ENCODE peak calls at places on chromosome 14, in seven cellular contexts. One of them, this sample, is unnamed.
A peak's percentile ranks its signal among the peaks of the same experiment; 100 is the strongest.

GRCh38 chr14:60657609-60657983 is 8.3 kb upstream of the SIX1 start:
- DNase-seq in stomach: no peak
- DNase-seq in cardiac muscle cell: no peak
- DNase-seq in body of pancreas: no peak
- DNase-seq in uterus: no peak
- DNase-seq in IMR-90: no peak
- DNase-seq in tibial artery: no peak
- DNase-seq in this sample: no peak

GRCh38 chr14:105473033-105473676 is 1.5 kb upstream of the CRIP2 start:
- DNase-seq in stomach: no peak
- DNase-seq in cardiac muscle cell: no peak
- DNase-seq in body of pancreas: no peak
- DNase-seq in uterus: no peak
- DNase-seq in IMR-90: no peak
- DNase-seq in tibial artery: peak; percentile 93
- DNase-seq in this sample: no peak

GRCh38 chr14:35867280-35867629 is 41.1 kb downstream of the BRMS1L start:
- DNase-seq in stomach: no peak
- DNase-seq in cardiac muscle cell: no peak
- DNase-seq in body of pancreas: no peak
- DNase-seq in uterus: no peak
- DNase-seq in IMR-90: peak; percentile 5
- DNase-seq in tibial artery: no peak
- DNase-seq in this sample: no peak

GRCh38 chr14:104881369-104881979 is 16.4 kb downstream of the CEP170B start:
- DNase-seq in stomach: no peak
- DNase-seq in cardiac muscle cell: peak; percentile 87
- DNase-seq in body of pancreas: no peak
- DNase-seq in uterus: no peak
- DNase-seq in IMR-90: no peak
- DNase-seq in tibial artery: no peak
- DNase-seq in this sample: no peak

GRCh38 chr14:32473476-32473875 is 144.4 kb downstream of the AKAP6 start:
- DNase-seq in stomach: no peak
- DNase-seq in cardiac muscle cell: no peak
- DNase-seq in body of pancreas: peak; percentile 31
- DNase-seq in uterus: peak; percentile 25
- DNase-seq in IMR-90: no peak
- DNase-seq in tibial artery: no peak
- DNase-seq in this sample: peak; percentile 53

GRCh38 chr14:78403278-78403815 is 233.2 kb downstream of the NRXN3 start:
- DNase-seq in stomach: no peak
- DNase-seq in cardiac muscle cell: no peak
- DNase-seq in body of pancreas: no peak
- DNase-seq in uterus: no peak
- DNase-seq in IMR-90: no peak
- DNase-seq in tibial artery: no peak
- DNase-seq in this sample: peak; percentile 86

GRCh38 chr14:67519406-67519805 is 13.7 kb upstream of the PLEKHH1 start:
- DNase-seq in stomach: no peak
- DNase-seq in cardiac muscle cell: no peak
- DNase-seq in body of pancreas: no peak
- DNase-seq in uterus: no peak
- DNase-seq in IMR-90: no peak
- DNase-seq in tibial artery: no peak
- DNase-seq in this sample: no peak

GRCh38 chr14:103973354-103973753 is 31.0 kb upstream of the RD3L start:
- DNase-seq in stomach: no peak
- DNase-seq in cardiac muscle cell: peak; percentile 46
- DNase-seq in body of pancreas: no peak
- DNase-seq in uterus: no peak
- DNase-seq in IMR-90: no peak
- DNase-seq in tibial artery: no peak
- DNase-seq in this sample: no peak

GRCh38 chr14:61420326-61420725 is 98.9 kb downstream of the PRKCH start:
- DNase-seq in stomach: no peak
- DNase-seq in cardiac muscle cell: no peak
- DNase-seq in body of pancreas: no peak
- DNase-seq in uterus: no peak
- DNase-seq in IMR-90: peak; percentile 5
- DNase-seq in tibial artery: no peak
- DNase-seq in this sample: peak; percentile 37

GRCh38 chr14:25050494-25051170 is 685 bp upstream of the STXBP6 start:
- DNase-seq in stomach: no peak
- DNase-seq in cardiac muscle cell: peak; percentile 23
- DNase-seq in body of pancreas: no peak
- DNase-seq in uterus: no peak
- DNase-seq in IMR-90: peak; percentile 82
- DNase-seq in tibial artery: no peak
- DNase-seq in this sample: no peak

GRCh38 chr14:79204591-79204990 is 1006.7 kb downstream of the DIO2 start:
- DNase-seq in stomach: no peak
- DNase-seq in cardiac muscle cell: no peak
- DNase-seq in body of pancreas: no peak
- DNase-seq in uterus: no peak
- DNase-seq in IMR-90: no peak
- DNase-seq in tibial artery: no peak
- DNase-seq in this sample: no peak

GRCh38 chr14:22281322-22281977 is 307.6 kb downstream of the DAD1 start:
- DNase-seq in stomach: no peak
- DNase-seq in cardiac muscle cell: no peak
- DNase-seq in body of pancreas: no peak
- DNase-seq in uterus: no peak
- DNase-seq in IMR-90: no peak
- DNase-seq in tibial artery: no peak
- DNase-seq in this sample: no peak

DNA sequence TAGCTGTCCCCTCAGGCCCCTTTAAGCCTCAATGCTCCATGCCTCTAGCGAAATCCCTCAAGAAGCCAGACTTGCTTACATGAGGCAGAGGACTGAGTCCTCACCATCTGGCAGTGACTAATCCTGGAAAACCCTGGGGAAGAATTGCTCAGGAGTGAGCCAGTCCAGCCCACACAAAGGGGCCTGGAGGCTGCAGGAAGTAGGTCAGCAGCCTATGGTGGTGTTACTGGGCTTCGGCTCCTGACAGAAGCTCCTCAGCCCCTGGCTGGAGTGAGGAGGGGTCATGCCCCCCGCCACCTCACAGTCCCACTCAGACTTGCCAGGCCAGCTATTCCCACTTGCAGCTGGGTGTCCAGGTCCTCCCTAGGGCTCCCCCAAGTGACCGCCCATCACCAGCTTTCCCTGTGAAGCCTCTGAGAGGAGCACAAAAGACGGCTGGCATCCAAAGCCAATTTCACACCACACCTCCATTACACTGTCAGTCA is 250.5 kb downstream of the DPF3 start:
- DNase-seq in stomach: no peak
- DNase-seq in cardiac muscle cell: no peak
- DNase-seq in body of pancreas: no peak
- DNase-seq in uterus: no peak
- DNase-seq in IMR-90: peak; percentile 99
- DNase-seq in tibial artery: no peak
- DNase-seq in this sample: peak; percentile 96
- TF ChIP-seq CTCF in stomach: no peak
- TF ChIP-seq CTCF in cardiac muscle cell: no peak
- TF ChIP-seq CTCF in body of pancreas: no peak
- TF ChIP-seq CTCF in uterus: no peak
- TF ChIP-seq CTCF in IMR-90: peak; percentile 25
- TF ChIP-seq CTCF in tibial artery: no peak
- TF ChIP-seq CTCF in this sample: no peak

GRCh38 chr14:34742509-34743115 is 28.2 kb upstream of the CFL2 start:
- DNase-seq in stomach: no peak
- DNase-seq in cardiac muscle cell: no peak
- DNase-seq in body of pancreas: no peak
- DNase-seq in uterus: no peak
- DNase-seq in IMR-90: no peak
- DNase-seq in tibial artery: no peak
- DNase-seq in this sample: no peak
- H3K36me3 ChIP-seq in stomach: no peaks in the 10 kb centered on the region
- H3K36me3 ChIP-seq in cardiac muscle cell: no peaks in the 10 kb centered on the region
- H3K36me3 ChIP-seq in body of pancreas: no peaks in the 10 kb centered on the region
- H3K36me3 ChIP-seq in uterus: no peaks in the 10 kb centered on the region
- H3K36me3 ChIP-seq in IMR-90: no peaks in the 10 kb centered on the region
- H3K36me3 ChIP-seq in tibial artery: no peaks in the 10 kb centered on the region
- H3K36me3 ChIP-seq in this sample: no peaks in the 10 kb centered on the region

GRCh38 chr14:95700221-95700976 is 13.5 kb downstream of the TCL1A start:
- DNase-seq in stomach: no peak
- DNase-seq in cardiac muscle cell: no peak
- DNase-seq in body of pancreas: no peak
- DNase-seq in uterus: no peak
- DNase-seq in IMR-90: no peak
- DNase-seq in tibial artery: no peak
- DNase-seq in this sample: no peak
- H3K27me3 ChIP-seq in stomach: peaks cover 38% of the 10 kb centered on the region
- H3K27me3 ChIP-seq in cardiac muscle cell: peaks cover 52% of the 10 kb centered on the region
- H3K27me3 ChIP-seq in body of pancreas: no peaks in the 10 kb centered on the region
- H3K27me3 ChIP-seq in uterus: no peaks in the 10 kb centered on the region
- H3K27me3 ChIP-seq in IMR-90: no peaks in the 10 kb centered on the region
- H3K27me3 ChIP-seq in tibial artery: peaks cover 8% of the 10 kb centered on the region
- H3K27me3 ChIP-seq in this sample: no peaks in the 10 kb centered on the region

GRCh38 chr14:92499216-92499615 is 14.4 kb upstream of the RIN3 start:
- DNase-seq in stomach: no peak
- DNase-seq in cardiac muscle cell: no peak
- DNase-seq in body of pancreas: no peak
- DNase-seq in uterus: no peak
- DNase-seq in IMR-90: no peak
- DNase-seq in tibial artery: no peak
- DNase-seq in this sample: no peak

GRCh38 chr14:92503756-92504491 is 9.7 kb upstream of the RIN3 start:
- DNase-seq in stomach: no peak
- DNase-seq in cardiac muscle cell: peak; percentile 37
- DNase-seq in body of pancreas: no peak
- DNase-seq in uterus: no peak
- DNase-seq in IMR-90: peak; percentile 70
- DNase-seq in tibial artery: peak; percentile 1
- DNase-seq in this sample: peak; percentile 48

GRCh38 chr14:92500491-92500941 is 13.1 kb upstream of the RIN3 start:
- DNase-seq in stomach: no peak
- DNase-seq in cardiac muscle cell: no peak
- DNase-seq in body of pancreas: no peak
- DNase-seq in uterus: no peak
- DNase-seq in IMR-90: no peak
- DNase-seq in tibial artery: no peak
- DNase-seq in this sample: no peak

GRCh38 chr14:92502541-92503286 is 10.9 kb upstream of the RIN3 start:
- DNase-seq in stomach: no peak
- DNase-seq in cardiac muscle cell: no peak
- DNase-seq in body of pancreas: no peak
- DNase-seq in uterus: no peak
- DNase-seq in IMR-90: no peak
- DNase-seq in tibial artery: no peak
- DNase-seq in this sample: no peak

DNA sequence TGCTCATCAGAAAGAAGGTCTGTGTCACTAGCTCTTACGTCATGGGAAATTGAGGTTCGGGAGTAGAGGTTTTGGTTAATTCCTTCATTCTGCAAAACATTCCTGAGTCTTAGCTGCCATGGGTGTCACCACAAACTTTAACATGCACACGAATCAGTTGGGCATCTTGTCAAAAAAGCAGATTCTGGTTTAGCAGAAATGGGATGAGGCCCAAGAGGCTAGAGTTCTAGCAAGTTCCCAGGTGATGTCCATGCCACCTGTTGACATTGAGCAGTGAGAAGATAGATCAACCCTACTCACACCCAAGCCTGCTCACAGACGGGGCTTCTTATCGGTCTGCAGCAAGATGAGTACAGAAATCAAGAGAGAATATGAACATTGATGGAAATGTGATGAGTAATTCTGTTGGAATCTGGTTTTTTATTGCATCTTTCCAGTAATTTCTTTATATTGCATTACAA is 11.7 kb upstream of the RIN3 start:
- DNase-seq in stomach: no peak
- DNase-seq in cardiac muscle cell: no peak
- DNase-seq in body of pancreas: no peak
- DNase-seq in uterus: no peak
- DNase-seq in IMR-90: peak; percentile 60
- DNase-seq in tibial artery: no peak
- DNase-seq in this sample: no peak
- TF ChIP-seq CTCF in stomach: no peak
- TF ChIP-seq CTCF in cardiac muscle cell: no peak
- TF ChIP-seq CTCF in body of pancreas: no peak
- TF ChIP-seq CTCF in uterus: no peak
- TF ChIP-seq CTCF in IMR-90: no peak
- TF ChIP-seq CTCF in tibial artery: no peak
- TF ChIP-seq CTCF in this sample: no peak

GRCh38 chr14:68789798-68790655 is 2.8 kb downstream of the ZFP36L1 start:
- DNase-seq in stomach: peak; percentile 40
- DNase-seq in cardiac muscle cell: no peak
- DNase-seq in body of pancreas: peak; percentile 61
- DNase-seq in uterus: no peak
- DNase-seq in IMR-90: no peak
- DNase-seq in tibial artery: peak; percentile 73
- DNase-seq in this sample: no peak

GRCh38 chr14:68790656-68791077 is 2.2 kb downstream of the ZFP36L1 start:
- DNase-seq in stomach: peak; percentile 25
- DNase-seq in cardiac muscle cell: no peak
- DNase-seq in body of pancreas: no peak
- DNase-seq in uterus: no peak
- DNase-seq in IMR-90: no peak
- DNase-seq in tibial artery: peak; percentile 64
- DNase-seq in this sample: no peak

GRCh38 chr14:68792022-68792829 is 641 bp downstream of the ZFP36L1 start:
- DNase-seq in stomach: peak; percentile 29
- DNase-seq in cardiac muscle cell: no peak
- DNase-seq in body of pancreas: peak; percentile 54
- DNase-seq in uterus: peak; percentile 44
- DNase-seq in IMR-90: no peak
- DNase-seq in tibial artery: peak; percentile 76
- DNase-seq in this sample: no peak

GRCh38 chr14:68792830-68793733 is at the start of gene ZFP36L1:
- DNase-seq in stomach: peak; percentile 92
- DNase-seq in cardiac muscle cell: peak; percentile 92
- DNase-seq in body of pancreas: peak; percentile 93
- DNase-seq in uterus: peak; percentile 93
- DNase-seq in IMR-90: peak; percentile 95
- DNase-seq in tibial artery: peak; percentile 96
- DNase-seq in this sample: peak; percentile 92

DNA sequence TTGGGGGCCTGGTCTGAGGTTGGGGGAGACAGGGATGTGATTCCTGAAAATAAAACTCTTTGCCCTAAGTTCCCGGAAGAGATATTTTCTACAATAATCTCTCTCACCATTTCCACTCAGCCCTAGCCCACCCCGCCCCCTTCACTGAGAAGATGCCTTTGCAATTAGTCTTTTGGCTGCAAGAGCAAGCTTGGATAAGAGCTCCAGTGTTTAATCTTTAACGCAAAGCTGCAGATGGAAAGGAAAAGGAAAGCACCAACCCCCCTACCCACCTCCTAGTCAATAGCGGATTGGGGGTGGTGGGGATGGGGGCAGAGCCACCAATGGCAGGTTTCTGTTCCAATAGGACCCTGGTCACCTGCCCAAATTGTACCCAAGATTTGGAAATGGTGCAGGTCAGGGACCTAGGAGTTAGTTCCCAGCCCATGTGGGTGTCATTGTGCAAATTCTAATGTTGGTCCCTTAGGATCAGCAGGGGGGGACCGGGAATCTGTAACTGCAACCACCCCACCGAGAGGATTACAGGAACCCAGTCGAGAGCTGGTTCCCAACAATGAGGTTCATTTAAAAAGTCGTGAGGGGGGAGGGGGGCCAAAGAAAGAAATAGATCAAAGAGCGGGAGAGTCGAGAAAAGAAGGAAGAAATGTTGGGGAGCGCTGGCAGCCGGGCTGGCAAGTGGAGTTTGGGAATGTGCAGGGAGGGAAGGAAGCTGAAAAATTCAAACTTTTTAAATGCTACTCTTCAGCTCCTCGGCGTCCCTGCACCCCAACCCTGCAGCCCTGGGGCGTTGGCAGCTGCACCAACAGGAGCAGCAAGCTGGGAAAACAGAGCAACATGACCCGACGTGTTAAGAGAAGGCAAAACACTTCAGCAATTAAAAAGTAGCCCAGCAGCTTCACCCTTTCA is 1.5 kb downstream of the ZFP36L1 start:
- DNase-seq in stomach: peak; percentile 27
- DNase-seq in cardiac muscle cell: no peak
- DNase-seq in body of pancreas: peak; percentile 47
- DNase-seq in uterus: no peak
- DNase-seq in IMR-90: no peak
- DNase-seq in tibial artery: no peak
- DNase-seq in this sample: no peak
- H3K36me3 ChIP-seq in stomach: peaks cover 58% of the 10 kb centered on the region
- H3K36me3 ChIP-seq in cardiac muscle cell: peaks cover 43% of the 10 kb centered on the region
- H3K36me3 ChIP-seq in body of pancreas: no peaks in the 10 kb centered on the region
- H3K36me3 ChIP-seq in uterus: no peaks in the 10 kb centered on the region
- H3K36me3 ChIP-seq in IMR-90: peaks cover 35% of the 10 kb centered on the region
- H3K36me3 ChIP-seq in tibial artery: peaks cover 54% of the 10 kb centered on the region
- H3K36me3 ChIP-seq in this sample: peaks cover 16% of the 10 kb centered on the region

This sample was measured in kidney epithelial cell.